ENCODE peak calls at places on chromosomes 4 and X, in five cellular contexts. W, U, F, S and L are unnamed samples.
A peak's percentile ranks its signal among the peaks of the same experiment; 100 is the strongest.

GRCh38 chrX:104351173-104351769 is 96.5 kb upstream of the ESX1 start:
- DNase-seq in F (no peak), U (peak; percentile 5), S (no peak), W (no peak), L (peak; percentile 78)

GRCh38 chrX:1196436-1196835 is 16.0 kb downstream of the CRLF2 start:
- DNase-seq in U (no peak), S (no peak), W (no peak), F (no peak), L (no peak)

GRCh38 chr4:14667624-14668295 is 334.5 kb upstream of the CPEB2 start:
- DNase-seq in S (no peak), W (no peak), U (no peak), F (no peak), L (no peak)

GRCh38 chr4:55173580-55173979 is 48.2 kb upstream of the KDR start:
- DNase-seq in F (no peak), U (no peak), S (no peak), W (no peak), L (peak; percentile 55)

GRCh38 chrX:154020500-154021115 is 906 bp upstream of the IRAK1 start:
- DNase-seq in U (no peak), W (no peak), S (no peak), F (no peak), L (no peak)

GRCh38 chr4:128287159-128287870 is at the start of gene PGRMC2:
- DNase-seq in S (no peak), W (no peak), F (no peak), U (no peak), L (no peak)

GRCh38 chrX:16993791-16994318 is 47.4 kb downstream of the REPS2 start:
- DNase-seq in F (no peak), U (no peak), W (no peak), S (peak; percentile 3), L (no peak)

GRCh38 chr4:76585897-76586360 is 150.9 kb downstream of the SHROOM3 start:
- DNase-seq in S (peak; percentile 67), U (no peak), F (peak; percentile 96), W (peak; percentile 76), L (no peak)

GRCh38 chr4:118034061-118034785 is at the start of gene NDST3:
- DNase-seq in U (no peak), S (peak; percentile 70), W (peak; percentile 86), F (peak; percentile 78), L (peak; percentile 61)

GRCh38 chr4:123559955-123560669 is 163.5 kb downstream of the SPRY1 start:
- DNase-seq in W (no peak), F (no peak), U (no peak), S (no peak), L (peak; percentile 47)

GRCh38 chr4:7158991-7159390 is 33.3 kb upstream of the SORCS2 start:
- DNase-seq in W (peak; percentile 11), U (no peak), S (no peak), F (no peak), L (no peak)

GRCh38 chr4:94395541-94395940 is 52.9 kb upstream of the HPGDS start:
- DNase-seq in F (no peak), S (no peak), U (no peak), W (no peak), L (no peak)

GRCh38 chr4:94389595-94390290 is 47.1 kb upstream of the HPGDS start:
- DNase-seq in W (no peak), F (no peak), S (no peak), U (no peak), L (no peak)

DNA sequence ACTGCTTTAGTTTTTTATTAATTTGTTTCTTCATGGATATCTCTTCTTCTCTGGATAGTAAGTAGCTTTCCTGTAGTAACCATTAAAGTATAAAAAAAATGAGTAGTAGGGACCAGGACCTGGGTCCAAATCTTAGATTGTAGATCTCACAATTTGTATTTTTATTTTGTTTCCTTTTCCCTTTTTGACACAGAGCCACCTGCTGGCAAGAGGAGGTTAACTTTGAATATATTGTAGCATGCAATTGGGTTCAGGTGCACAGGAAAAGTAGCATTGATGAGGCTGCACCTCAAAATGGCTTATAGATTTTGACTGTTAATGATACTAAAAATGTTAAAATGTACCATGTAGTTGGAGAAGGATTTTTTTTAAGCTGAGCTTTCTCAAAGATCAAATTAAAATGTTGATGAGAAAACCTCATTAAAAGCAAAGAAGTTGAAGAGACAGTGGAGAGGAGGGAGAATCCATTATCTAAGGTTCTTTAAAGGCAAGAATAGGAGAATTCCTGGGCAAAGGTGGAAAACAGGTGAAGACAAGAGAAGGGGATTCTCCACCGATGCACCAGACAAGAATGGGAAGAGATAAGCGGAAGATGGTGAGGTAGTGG is 48.3 kb upstream of the HPGDS start:
- DNase-seq in F (peak; percentile 2), S (peak; percentile 7), W (no peak), U (no peak), L (peak; percentile 19)
- TF ChIP-seq CTCF in F (no peak), S (peak; percentile 55), W (peak; percentile 39), U (peak; percentile 45), L (peak; percentile 41)

GRCh38 chr4:147836807-147837206 is 104.9 kb downstream of the ARHGAP10 start:
- DNase-seq in F (no peak), S (no peak), W (no peak), U (no peak), L (no peak)

GRCh38 chr4:147839651-147840050 is 107.8 kb downstream of the ARHGAP10 start:
- DNase-seq in U (no peak), W (no peak), F (no peak), S (no peak), L (no peak)

GRCh38 chr4:147837854-147838253 is 106.0 kb downstream of the ARHGAP10 start:
- DNase-seq in U (no peak), F (no peak), W (no peak), S (no peak), L (no peak)

GRCh38 chr4:147839200-147839599 is 107.3 kb downstream of the ARHGAP10 start:
- DNase-seq in U (no peak), W (no peak), S (no peak), F (no peak), L (peak; percentile 36)

GRCh38 chr4:147837435-147837834 is 105.5 kb downstream of the ARHGAP10 start:
- DNase-seq in S (no peak), F (no peak), W (no peak), U (no peak), L (no peak)
- TF ChIP-seq CTCF in S (no peak), F (no peak), W (no peak), U (peak; percentile 6), L (no peak)

GRCh38 chrX:69031971-69032391 is 133.3 kb downstream of the PJA1 start:
- DNase-seq in U (no peak), W (no peak), S (no peak), F (no peak), L (no peak)

GRCh38 chrX:69033936-69034335 is 131.3 kb downstream of the PJA1 start:
- DNase-seq in F (no peak), U (no peak), W (no peak), S (no peak), L (no peak)

GRCh38 chrX:69036674-69037573 is 128.3 kb downstream of the PJA1 start:
- DNase-seq in W (no peak), U (no peak), S (no peak), F (no peak), L (no peak)

GRCh38 chrX:69032601-69033000 is 132.7 kb downstream of the PJA1 start:
- DNase-seq in W (no peak), U (no peak), S (no peak), F (no peak), L (no peak)

DNA sequence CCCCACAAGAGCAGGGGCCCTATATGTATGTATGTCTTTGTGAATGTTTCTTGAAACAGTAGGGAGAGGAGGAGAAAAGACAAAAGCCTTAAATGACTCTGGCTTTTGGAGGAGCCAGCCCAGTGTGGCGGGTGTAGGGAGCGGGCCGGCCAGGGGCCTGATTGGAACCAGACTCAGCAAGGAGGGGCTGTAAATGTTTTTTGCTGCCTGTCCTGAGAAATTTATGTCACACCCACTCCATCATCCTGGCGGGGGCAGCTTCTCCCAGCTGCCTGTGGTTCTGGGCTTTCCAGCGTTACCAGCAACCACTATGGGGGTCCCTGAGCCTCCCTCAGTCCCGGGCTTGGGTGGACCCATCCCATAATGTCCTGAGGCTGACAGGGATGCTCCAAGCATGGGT is 130.8 kb downstream of the PJA1 start:
- DNase-seq in U (no peak), S (no peak), F (no peak), W (no peak), L (no peak)
- TF ChIP-seq CTCF in U (no peak), S (no peak), F (no peak), W (no peak), L (no peak)

GRCh38 chr4:176217510-176217909 is 22.1 kb upstream of the SPATA4 start:
- DNase-seq in S (no peak), U (no peak), F (no peak), W (no peak), L (no peak)
- TF ChIP-seq CTCF in S (no peak), U (no peak), F (no peak), W (no peak), L (no peak)

GRCh38 chr4:150145090-150145949 is 67.1 kb downstream of the DCLK2 start:
- DNase-seq in U (no peak), W (no peak), F (no peak), S (peak; percentile 5), L (no peak)
- TF ChIP-seq CTCF in U (no peak), W (no peak), F (no peak), S (peak; percentile 64), L (peak; percentile 31)

GRCh38 chrX:135688137-135688536 is 25.3 kb upstream of the CT45A1 start:
- DNase-seq in W (no peak), U (no peak), S (peak; percentile 31), F (no peak), L (no peak)
- TF ChIP-seq CTCF in W (no peak), U (no peak), S (no peak), F (no peak), L (no peak)

GRCh38 chr4:3787489-3788365 is 21.5 kb downstream of the ADRA2C start:
- DNase-seq in U (no peak), S (no peak), F (no peak), W (no peak), L (no peak)

GRCh38 chr4:3788366-3788660 is 22.1 kb downstream of the ADRA2C start:
- DNase-seq in U (no peak), S (no peak), F (no peak), W (no peak), L (no peak)

GRCh38 chr4:3785292-3785565 is 19.0 kb downstream of the ADRA2C start:
- DNase-seq in S (no peak), F (no peak), U (no peak), W (no peak), L (no peak)

GRCh38 chr4:3784469-3785291 is 18.5 kb downstream of the ADRA2C start:
- DNase-seq in W (no peak), F (no peak), U (no peak), S (no peak), L (no peak)

DNA sequence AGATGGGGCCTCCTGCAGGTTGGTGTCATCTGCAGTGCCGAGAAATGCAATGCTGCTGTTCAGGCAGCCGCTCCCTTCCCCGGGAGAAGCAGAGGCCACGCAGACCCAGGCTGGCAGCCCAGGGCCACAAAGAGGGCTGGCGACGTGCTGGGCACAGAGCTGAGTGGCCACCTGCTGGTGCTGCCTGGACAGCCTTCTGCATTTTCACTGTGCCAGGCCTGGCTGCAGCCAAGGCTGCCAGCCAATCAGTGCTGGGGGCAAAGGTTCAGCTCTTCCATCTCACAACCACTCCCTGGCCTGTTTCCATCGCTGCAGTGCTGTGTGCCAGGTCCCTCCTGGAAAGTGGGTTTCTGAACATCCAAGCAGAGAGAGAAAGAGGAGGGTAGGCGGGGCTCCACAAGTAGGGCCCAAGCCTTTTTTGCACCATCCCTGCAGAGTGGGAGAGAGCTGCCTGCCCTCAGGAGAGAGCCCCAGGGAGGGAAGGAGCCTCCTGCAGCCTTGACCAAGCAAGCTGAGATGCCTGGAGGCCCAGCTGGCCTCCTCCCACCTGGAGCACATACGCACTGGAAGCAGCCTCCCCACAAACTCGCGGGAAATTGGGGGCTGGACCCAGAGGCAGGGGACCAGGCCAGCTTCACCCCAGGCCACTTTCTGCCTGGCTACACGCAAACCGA is 20.1 kb downstream of the ADRA2C start:
- DNase-seq in W (peak; percentile 72), U (no peak), F (peak; percentile 30), S (no peak), L (no peak)
- TF ChIP-seq CTCF in W (peak; percentile 47), U (no peak), F (no peak), S (no peak), L (no peak)